ENCODE peak calls at places on chromosome 14, in five cellular contexts. One of them, this sample, is unnamed.

GRCh38 chr14:99968156-99968920 is 96.9 kb upstream of the EVL start:
- DNase-seq in SK-N-DZ: no peak
- DNase-seq in AML-193: no peak
- DNase-seq in astrocyte of the hippocampus: peak
- DNase-seq in iPS DF 6.9: no peak
- DNase-seq in this sample: peak

GRCh38 chr14:23324455-23324846 is 3.2 kb downstream of the PABPN1 start:
- DNase-seq in SK-N-DZ: no peak
- DNase-seq in AML-193: no peak
- DNase-seq in astrocyte of the hippocampus: no peak
- DNase-seq in iPS DF 6.9: no peak
- DNase-seq in this sample: no peak

GRCh38 chr14:63896278-63896720 is 43.5 kb downstream of the SYNE2 start:
- DNase-seq in SK-N-DZ: no peak
- DNase-seq in AML-193: no peak
- DNase-seq in astrocyte of the hippocampus: peak
- DNase-seq in iPS DF 6.9: no peak
- DNase-seq in this sample: peak

GRCh38 chr14:104800600-104801283 is at the start of gene ZBTB42:
- DNase-seq in SK-N-DZ: no peak
- DNase-seq in AML-193: no peak
- DNase-seq in astrocyte of the hippocampus: peak
- DNase-seq in iPS DF 6.9: no peak
- DNase-seq in this sample: no peak

GRCh38 chr14:99644723-99645544 is at the start of gene HHIPL1:
- DNase-seq in SK-N-DZ: no peak
- DNase-seq in AML-193: no peak
- DNase-seq in astrocyte of the hippocampus: peak
- DNase-seq in iPS DF 6.9: no peak
- DNase-seq in this sample: no peak

GRCh38 chr14:74702293-74702692 is 10.6 kb downstream of the AREL1 start:
- DNase-seq in SK-N-DZ: no peak
- DNase-seq in AML-193: no peak
- DNase-seq in astrocyte of the hippocampus: no peak
- DNase-seq in iPS DF 6.9: no peak
- DNase-seq in this sample: no peak

GRCh38 chr14:57057803-57058202 is 210.9 kb downstream of the EXOC5 start:
- DNase-seq in SK-N-DZ: no peak
- DNase-seq in AML-193: no peak
- DNase-seq in astrocyte of the hippocampus: no peak
- DNase-seq in iPS DF 6.9: no peak
- DNase-seq in this sample: peak

GRCh38 chr14:104280085-104280901 is 141.9 kb downstream of the KIF26A start:
- DNase-seq in SK-N-DZ: no peak
- DNase-seq in AML-193: no peak
- DNase-seq in astrocyte of the hippocampus: no peak
- DNase-seq in iPS DF 6.9: no peak
- DNase-seq in this sample: no peak

GRCh38 chr14:100281286-100282082 is 24.8 kb downstream of the SLC25A29 start:
- DNase-seq in SK-N-DZ: no peak
- DNase-seq in AML-193: no peak
- DNase-seq in astrocyte of the hippocampus: peak
- DNase-seq in iPS DF 6.9: no peak
- DNase-seq in this sample: peak

GRCh38 chr14:62179367-62180018 is 417.3 kb downstream of the SNAPC1 start:
- DNase-seq in SK-N-DZ: peak
- DNase-seq in AML-193: peak
- DNase-seq in astrocyte of the hippocampus: peak
- DNase-seq in iPS DF 6.9: peak
- DNase-seq in this sample: peak